ENCODE peak calls at places on chromosomes 16 and 17, in four cellular contexts. U is stomach, N is tibial nerve, Z is esophagus muscularis mucosa. O is an unnamed sample.

GRCh38 chr16:53753431-53753830 is 49.5 kb downstream of the FTO start:
- DNase-seq in U (no peak), N (no peak), Z (no peak), O (no peak)

GRCh38 chr17:71987634-71988033 is 133.2 kb upstream of the SOX9 start:
- DNase-seq in U (no peak), N (no peak), Z (no peak), O (no peak)

GRCh38 chr16:17469011-17469741 is 1.6 kb downstream of the XYLT1 start:
- DNase-seq in U (no peak), N (no peak), Z (no peak), O (no peak)

GRCh38 chr17:80794281-80795089 is 197.2 kb upstream of the CHMP6 start:
- DNase-seq in U (no peak), N (no peak), Z (no peak), O (no peak)

GRCh38 chr16:89489731-89490385 is 503 bp downstream of the ANKRD11 start:
- DNase-seq in U (no peak), N (no peak), Z (no peak), O (no peak)

GRCh38 chr17:410674-411401 is 58.2 kb upstream of the RPH3AL start:
- DNase-seq in U (no peak), N (no peak), Z (no peak), O (no peak)

GRCh38 chr16:81424761-81425160 is 19.8 kb upstream of the CMIP start:
- DNase-seq in U (no peak), N (no peak), Z (no peak), O (no peak)

GRCh38 chr16:55053071-55053415 is 122.4 kb downstream of the IRX5 start:
- DNase-seq in U (no peak), N (no peak), Z (no peak), O (no peak)

GRCh38 chr17:77476920-77477805 is 336.4 kb downstream of the SEC14L1 start:
- DNase-seq in U (peak; percentile 71), N (peak; percentile 74), Z (no peak), O (peak; percentile 39)

GRCh38 chr16:17305694-17306093 is 165.1 kb downstream of the XYLT1 start:
- DNase-seq in U (no peak), N (no peak), Z (no peak), O (no peak)

GRCh38 chr17:81470944-81471803 is 41.4 kb downstream of the ACTG1 start:
- DNase-seq in U (no peak), N (no peak), Z (no peak), O (no peak)

GRCh38 chr17:80760501-80760900 is 215.9 kb downstream of the RPTOR start:
- DNase-seq in U (peak; percentile 77), N (no peak), Z (no peak), O (peak; percentile 50)

GRCh38 chr17:49556183-49556943 is 19.3 kb upstream of the NXPH3 start:
- DNase-seq in U (peak; percentile 83), N (peak; percentile 75), Z (no peak), O (peak; percentile 74)

GRCh38 chr16:14510581-14510938 is 119.5 kb downstream of the PARN start:
- DNase-seq in U (no peak), N (no peak), Z (peak; percentile 8), O (no peak)

GRCh38 chr16:522320-523096 is 5.0 kb upstream of the CAPN15 start:
- DNase-seq in U (no peak), N (no peak), Z (no peak), O (no peak)

GRCh38 chr17:33750943-33751701 is 458.0 kb upstream of the ASIC2 start:
- DNase-seq in U (peak; percentile 70), N (peak; percentile 85), Z (no peak), O (peak; percentile 65)

GRCh38 chr16:86215233-86215978 is 294.9 kb upstream of the FOXF1 start:
- DNase-seq in U (no peak), N (no peak), Z (no peak), O (no peak)

GRCh38 chr17:32516450-32516849 is 29.7 kb downstream of the CDK5R1 start:
- DNase-seq in U (no peak), N (no peak), Z (no peak), O (no peak)

GRCh38 chr16:66223176-66223780 is 143.2 kb upstream of the CDH5 start:
- DNase-seq in U (no peak), N (no peak), Z (no peak), O (no peak)

GRCh38 chr17:7834891-7835817 is 1.1 kb downstream of the KDM6B start:
- DNase-seq in U (peak; percentile 97), N (peak; percentile 95), Z (peak; percentile 99), O (peak; percentile 98)

GRCh38 chr17:62804822-62805221 is 3.3 kb downstream of the MARCHF10 start:
- DNase-seq in U (no peak), N (no peak), Z (no peak), O (no peak)

GRCh38 chr16:23905027-23905426 is 69.2 kb downstream of the PRKCB start:
- DNase-seq in U (no peak), N (no peak), Z (no peak), O (no peak)

GRCh38 chr17:33012522-33013033 is 20.9 kb downstream of the SPACA3 start:
- DNase-seq in U (no peak), N (no peak), Z (no peak), O (no peak)

GRCh38 chr16:15925631-15926030 is 23.8 kb upstream of the ABCC1 start:
- DNase-seq in U (no peak), N (no peak), Z (no peak), O (no peak)

GRCh38 chr16:249431-249830 is 14.8 kb downstream of the FAM234A start:
- DNase-seq in U (no peak), N (no peak), Z (no peak), O (no peak)

GRCh38 chr16:23482778-23483177 is 27.5 kb downstream of the GGA2 start:
- DNase-seq in U (no peak), N (no peak), Z (no peak), O (no peak)

GRCh38 chr17:31491794-31492171 is 100.3 kb downstream of the RAB11FIP4 start:
- DNase-seq in U (no peak), N (no peak), Z (no peak), O (no peak)

GRCh38 chr16:86384263-86384649 is 126.1 kb upstream of the FOXF1 start:
- DNase-seq in U (no peak), N (no peak), Z (no peak), O (no peak)

GRCh38 chr16:86578499-86579267 is at the start of gene FOXL1:
- DNase-seq in U (no peak), N (no peak), Z (no peak), O (no peak)

GRCh38 chr16:67668495-67669157 is 2.0 kb downstream of the C16orf86 start:
- DNase-seq in U (no peak), N (no peak), Z (no peak), O (no peak)

GRCh38 chr17:72804949-72805348 is 287.5 kb downstream of the SLC39A11 start:
- DNase-seq in U (no peak), N (no peak), Z (no peak), O (no peak)

GRCh38 chr16:67291461-67291860 is 12.1 kb downstream of the PLEKHG4 start:
- DNase-seq in U (no peak), N (no peak), Z (no peak), O (no peak)

GRCh38 chr17:41464682-41465081 is 2.5 kb downstream of the KRT32 start:
- DNase-seq in U (peak; percentile 59), N (peak; percentile 80), Z (no peak), O (peak; percentile 88)

GRCh38 chr17:77637807-77638182 is 320.7 kb upstream of the TNRC6C start:
- DNase-seq in U (no peak), N (no peak), Z (no peak), O (no peak)

GRCh38 chr17:19753049-19753444 is 4.9 kb upstream of the ALDH3A1 start:
- DNase-seq in U (peak; percentile 91), N (no peak), Z (no peak), O (peak; percentile 59)

GRCh38 chr16:30369091-30369937 is 980 bp downstream of the TBC1D10B start:
- DNase-seq in U (no peak), N (no peak), Z (no peak), O (no peak)

GRCh38 chr17:76000755-76001521 is at the start of gene CDK3:
- DNase-seq in U (no peak), N (no peak), Z (no peak), O (no peak)
- TF ChIP-seq CTCF in U (no peak), N (no peak), Z (no peak), O (no peak)

DNA sequence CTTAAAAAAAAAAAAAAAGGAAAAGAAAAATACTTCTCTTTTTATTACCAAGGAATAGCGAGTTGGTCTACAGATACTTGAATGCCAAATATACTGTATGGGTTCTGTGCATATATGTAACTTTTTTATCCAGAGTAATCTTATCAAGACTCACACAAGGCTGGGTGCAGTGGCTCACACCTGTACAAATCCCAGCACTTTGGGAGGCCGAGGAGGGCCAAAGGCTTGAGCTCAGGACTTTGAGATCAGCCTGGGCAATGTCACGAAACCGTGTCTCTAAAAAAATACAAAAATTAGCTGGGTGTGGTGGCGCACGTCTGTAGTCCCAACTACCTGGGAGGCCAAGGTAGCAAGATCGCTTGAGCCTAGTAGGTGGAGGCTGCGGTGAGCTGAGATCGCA is 137.4 kb upstream of the TMEM97 start:
- DNase-seq in U (no peak), N (no peak), Z (no peak), O (no peak)
- H3K36me3 ChIP-seq in U (no peaks in the 10 kb centered on the region), N (no peaks in the 10 kb centered on the region), Z (peaks cover 22% of the 10 kb centered on the region), O (peaks cover 8% of the 10 kb centered on the region)

DNA sequence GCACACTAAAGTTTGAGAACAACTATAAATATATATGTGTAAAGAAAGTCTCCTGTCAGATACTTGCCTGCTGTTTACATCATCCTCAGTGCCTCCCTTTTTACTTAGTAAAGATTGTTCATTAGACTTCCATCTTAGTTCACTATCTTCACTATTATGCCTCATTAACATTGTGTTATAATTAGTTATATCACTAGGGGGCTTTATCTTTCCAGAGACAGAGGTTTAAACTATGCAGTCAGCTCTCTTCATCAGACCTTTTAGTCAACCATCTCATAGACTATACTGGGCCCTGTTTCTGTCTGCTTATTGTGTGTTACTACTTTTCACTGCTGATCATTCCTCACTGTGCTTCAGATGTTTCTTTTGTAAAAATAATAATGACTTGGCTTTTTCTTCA is 630.8 kb upstream of the KIF2B start:
- DNase-seq in U (no peak), N (no peak), Z (no peak), O (no peak)
- TF ChIP-seq CTCF in U (no peak), N (no peak), Z (no peak), O (no peak)

GRCh38 chr16:57764006-57764340 is 28.4 kb downstream of the KATNB1 start:
- DNase-seq in U (no peak), N (no peak), Z (no peak), O (no peak)
- H3K36me3 ChIP-seq in U (peaks cover 36% of the 10 kb centered on the region), N (no peaks in the 10 kb centered on the region), Z (peaks cover 100% of the 10 kb centered on the region), O (peaks cover 60% of the 10 kb centered on the region)

GRCh38 chr16:2775317-2775716 is 1.8 kb downstream of the ELOB start:
- DNase-seq in U (no peak), N (no peak), Z (no peak), O (no peak)

GRCh38 chr16:2777231-2777902 is at the start of gene ELOB:
- DNase-seq in U (peak; percentile 92), N (peak; percentile 84), Z (peak; percentile 97), O (peak; percentile 87)

GRCh38 chr16:2774161-2774891 is 2.8 kb downstream of the ELOB start:
- DNase-seq in U (no peak), N (no peak), Z (no peak), O (no peak)

GRCh38 chr16:2776500-2777139 is 460 bp downstream of the ELOB start:
- DNase-seq in U (no peak), N (no peak), Z (no peak), O (no peak)

GRCh38 chr16:2775765-2776499 is 1.1 kb downstream of the ELOB start:
- DNase-seq in U (no peak), N (no peak), Z (no peak), O (no peak)
- TF ChIP-seq CTCF in U (no peak), N (no peak), Z (no peak), O (no peak)